ENCODE peak calls at places on chromosome 14, in five cellular contexts. Q, X, R, M and W are unnamed samples.
A peak's percentile ranks its signal among the peaks of the same experiment; 100 is the strongest.

GRCh38 chr14:106378191-106378590 is 851.8 kb downstream of the TMEM121 start:
- DNase-seq in M (no peak), X (no peak), R (peak; percentile 26), Q (no peak), W (peak; percentile 33)

GRCh38 chr14:100640481-100641273 is 53.5 kb upstream of the BEGAIN start:
- DNase-seq in Q (no peak), X (no peak), M (peak; percentile 19), R (no peak), W (peak; percentile 72)

GRCh38 chr14:66493750-66494149 is 7.6 kb downstream of the CCDC196 start:
- DNase-seq in R (no peak), Q (no peak), X (no peak), M (no peak), W (no peak)

GRCh38 chr14:60229614-60230013 is 19.4 kb upstream of the PPM1A start:
- DNase-seq in M (no peak), R (no peak), Q (no peak), X (no peak), W (no peak)

GRCh38 chr14:64705406-64706118 is 1.3 kb downstream of the PLEKHG3 start:
- DNase-seq in R (no peak), M (no peak), X (peak; percentile 49), Q (peak; percentile 30), W (no peak)

GRCh38 chr14:99605299-99605961 is 1.4 kb upstream of the CCDC85C start:
- DNase-seq in Q (peak; percentile 95), R (peak; percentile 79), X (peak; percentile 76), M (peak; percentile 72), W (peak; percentile 82)

GRCh38 chr14:23186913-23187654 is 3.6 kb upstream of the SLC7A8 start:
- DNase-seq in M (peak; percentile 76), Q (no peak), R (peak; percentile 69), X (peak; percentile 63), W (peak; percentile 64)

GRCh38 chr14:87503711-87504110 is 489.3 kb downstream of the GALC start:
- DNase-seq in R (no peak), M (no peak), X (no peak), Q (no peak), W (no peak)

GRCh38 chr14:38391334-38391733 is 135.4 kb upstream of the CLEC14A start:
- DNase-seq in M (peak; percentile 49), Q (no peak), R (no peak), X (no peak), W (no peak)

GRCh38 chr14:88551936-88552565 is 2.8 kb downstream of the PTPN21 start:
- DNase-seq in R (no peak), M (peak; percentile 20), Q (peak; percentile 61), X (peak; percentile 43), W (no peak)

GRCh38 chr14:23550827-23551265 is 719 bp downstream of the ZFHX2 start:
- DNase-seq in R (peak; percentile 72), Q (peak; percentile 84), X (peak; percentile 64), M (no peak), W (no peak)

GRCh38 chr14:75022655-75023054 is 19.9 kb downstream of the EIF2B2 start:
- DNase-seq in M (peak; percentile 33), Q (no peak), X (peak; percentile 60), R (peak; percentile 16), W (no peak)

GRCh38 chr14:50423529-50423928 is 26.8 kb upstream of the CDKL1 start:
- DNase-seq in R (no peak), M (no peak), Q (no peak), X (no peak), W (no peak)

GRCh38 chr14:84254205-84254788 is 1275.6 kb upstream of the FLRT2 start:
- DNase-seq in R (no peak), Q (no peak), M (no peak), X (peak; percentile 92), W (no peak)

GRCh38 chr14:65413739-65414045 is 1.2 kb downstream of the FUT8 start:
- DNase-seq in X (no peak), M (no peak), Q (no peak), R (no peak), W (no peak)

GRCh38 chr14:69803753-69804152 is 6.7 kb upstream of the SLC10A1 start:
- DNase-seq in Q (no peak), R (no peak), M (peak; percentile 48), X (no peak), W (no peak)

DNA sequence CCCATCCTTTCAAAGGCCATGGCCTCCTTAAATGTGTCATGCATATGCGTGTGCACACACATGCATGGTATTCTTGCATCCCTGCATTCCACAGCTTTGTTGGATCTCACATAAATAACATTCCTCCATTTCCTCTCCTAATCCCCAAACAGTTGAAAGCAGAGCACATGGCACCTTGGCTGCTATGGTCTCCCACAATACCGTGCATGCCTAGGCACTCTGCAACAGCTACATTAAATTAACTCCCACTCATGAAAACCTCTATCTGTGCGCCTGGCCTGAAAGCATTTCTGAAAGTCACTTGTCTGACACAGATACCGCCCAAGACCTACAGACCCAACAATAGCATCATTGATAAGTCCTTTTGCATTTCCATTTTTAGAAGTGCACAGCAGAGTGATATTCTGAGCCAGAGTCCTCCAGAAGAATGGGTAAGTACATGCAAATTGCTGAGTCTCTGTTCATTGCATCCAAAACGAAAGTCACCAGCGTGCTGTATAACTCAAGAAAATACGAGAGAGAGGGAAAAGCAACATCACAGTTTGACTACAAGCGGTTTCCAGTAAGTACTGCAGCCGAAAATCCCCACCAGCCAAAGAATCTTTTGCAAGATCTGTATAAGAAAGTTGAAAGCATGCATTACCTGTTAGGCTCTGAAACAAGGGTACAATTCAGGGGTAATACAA is 436 bp downstream of the ASB2 start:
- DNase-seq in R (no peak), X (no peak), Q (no peak), M (no peak), W (peak; percentile 84)
- TF ChIP-seq CTCF in R (no peak), X (no peak), Q (no peak), M (no peak), W (no peak)

GRCh38 chr14:102603293-102603907 is 11.0 kb downstream of the RCOR1 start:
- DNase-seq in Q (no peak), X (no peak), R (no peak), M (no peak), W (no peak)

GRCh38 chr14:102604183-102604582 is 11.7 kb downstream of the RCOR1 start:
- DNase-seq in Q (no peak), R (no peak), M (no peak), X (no peak), W (no peak)

GRCh38 chr14:102606296-102606695 is 13.8 kb downstream of the RCOR1 start:
- DNase-seq in X (no peak), R (no peak), M (no peak), Q (no peak), W (peak; percentile 69)

GRCh38 chr14:102602421-102603292 is 10.2 kb downstream of the RCOR1 start:
- DNase-seq in X (no peak), M (no peak), R (no peak), Q (no peak), W (no peak)

GRCh38 chr14:102605026-102605425 is 12.6 kb downstream of the RCOR1 start:
- DNase-seq in M (peak; percentile 31), R (no peak), Q (no peak), X (no peak), W (no peak)
- TF ChIP-seq CTCF in M (no peak), R (no peak), Q (no peak), X (no peak), W (no peak)

GRCh38 chr14:91363776-91364523 is 53.7 kb downstream of the CCDC88C start:
- DNase-seq in Q (peak; percentile 68), X (no peak), R (peak; percentile 16), M (no peak), W (peak; percentile 82)
- TF ChIP-seq CTCF in Q (no peak), X (no peak), R (no peak), M (no peak), W (no peak)

GRCh38 chr14:96181188-96181762 is 23.4 kb upstream of the BDKRB2 start:
- DNase-seq in Q (peak; percentile 34), X (no peak), M (no peak), R (no peak), W (no peak)

GRCh38 chr14:96176811-96177211 is 27.8 kb upstream of the BDKRB2 start:
- DNase-seq in M (no peak), Q (no peak), R (no peak), X (no peak), W (no peak)

GRCh38 chr14:96180004-96180403 is 24.6 kb upstream of the BDKRB2 start:
- DNase-seq in M (no peak), Q (no peak), R (peak; percentile 30), X (no peak), W (no peak)

GRCh38 chr14:96177766-96178377 is 26.8 kb upstream of the BDKRB2 start:
- DNase-seq in R (no peak), X (no peak), Q (no peak), M (no peak), W (peak; percentile 62)

DNA sequence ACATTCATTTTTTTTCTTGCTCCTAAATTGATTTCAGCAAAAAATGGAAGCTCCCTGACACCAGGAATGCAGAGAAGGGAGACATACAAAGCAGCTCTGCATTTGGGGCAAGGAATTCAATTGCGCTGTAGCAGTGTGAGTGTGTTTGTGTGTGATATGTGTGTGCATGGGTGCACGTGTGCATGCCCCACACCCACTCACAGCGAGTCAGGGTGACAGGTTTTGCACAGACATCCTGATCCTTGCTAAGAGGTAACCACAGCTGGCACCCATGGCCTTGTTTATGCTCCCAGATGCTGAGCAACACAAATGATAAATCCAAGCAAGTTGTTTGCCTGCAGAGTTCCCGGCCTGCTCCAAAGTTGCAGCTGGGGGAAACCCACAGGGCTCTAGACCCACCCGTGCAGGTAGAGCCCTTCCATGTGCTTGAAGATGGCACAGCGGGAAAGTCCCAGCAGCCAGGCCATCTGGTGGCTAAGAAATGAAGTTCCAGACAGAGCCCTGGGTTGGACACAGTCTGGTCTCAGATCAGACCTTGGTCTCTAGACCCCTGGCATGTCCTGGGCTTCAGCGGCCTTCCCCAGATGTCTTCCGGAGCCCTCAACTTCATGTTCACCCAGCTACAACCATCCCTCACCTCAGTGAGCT is 25.8 kb upstream of the BDKRB2 start:
- DNase-seq in M (no peak), Q (no peak), R (no peak), X (no peak), W (no peak)
- TF ChIP-seq CTCF in M (peak; percentile 24), Q (no peak), R (no peak), X (no peak), W (no peak)

GRCh38 chr14:35121887-35122695 is at the start of the genes PPP2R3C and PRORP:
- DNase-seq in R (peak; percentile 58), M (peak; percentile 98), Q (peak; percentile 96), X (peak; percentile 93), W (peak; percentile 93)
- TF ChIP-seq CTCF in R (no peak), M (no peak), Q (no peak), X (no peak), W (no peak)

GRCh38 chr14:90816686-90817436 is 631 bp upstream of the TTC7B start:
- DNase-seq in Q (no peak), X (no peak), R (no peak), M (no peak), W (no peak)
- TF ChIP-seq CTCF in Q (no peak), X (no peak), R (no peak), M (no peak), W (no peak)